ENCODE peak calls at places on chromosomes 5 and 9, in nine cellular contexts. U is T1000; C is cerebellar cortex; O is stimulated activated CD4-positive, alpha-beta T cell treated with anti-CD3 and anti-CD28 coated beads, Interleukin-2, amount 100 ng/mL, for 48 hours; G is SJSA1; Y is ovary; E is H7; M is left lung; A is sciatic nerve. P is an unnamed sample.

GRCh38 chr9:137827908-137828526 is 49.6 kb upstream of the CACNA1B start:
- DNase-seq in A (no peak), O (no peak), Y (no peak), C (no peak), G (no peak), E (peak), M (no peak), U (no peak), P (no peak)

GRCh38 chr5:115432691-115433090 is 111.9 kb downstream of the FEM1C start:
- DNase-seq in C (no peak), M (no peak), Y (no peak), E (no peak), O (no peak), A (no peak), U (no peak), G (no peak), P (no peak)

GRCh38 chr5:113093561-113093960 is 117.0 kb downstream of the DCP2 start:
- DNase-seq in Y (no peak), M (no peak), O (no peak), E (no peak), G (no peak), C (no peak), A (no peak), U (no peak), P (no peak)

GRCh38 chr5:7926296-7926695 is 57.3 kb downstream of the MTRR start:
- DNase-seq in U (peak), G (no peak), C (no peak), Y (no peak), M (no peak), E (no peak), O (no peak), A (no peak), P (no peak)

GRCh38 chr9:128838338-128838737 is 8.7 kb upstream of the SPOUT1 start:
- DNase-seq in G (no peak), E (no peak), Y (no peak), A (no peak), O (no peak), U (no peak), M (peak), C (no peak), P (no peak)

GRCh38 chr9:37339945-37340344 is 82.6 kb upstream of the GRHPR start:
- DNase-seq in U (no peak), M (no peak), O (no peak), Y (no peak), A (no peak), G (no peak), E (no peak), C (no peak), P (no peak)

GRCh38 chr9:14910178-14910805 is at the start of gene FREM1:
- DNase-seq in U (no peak), C (peak), G (peak), O (no peak), Y (peak), M (no peak), E (peak), A (peak), P (peak)

GRCh38 chr9:122498883-122499288 is 11.7 kb upstream of the OR1J2 start:
- DNase-seq in Y (no peak), A (no peak), C (peak), U (no peak), M (no peak), E (peak), O (peak), G (no peak), P (no peak)

GRCh38 chr5:34735436-34736426 is 79.6 kb downstream of the RAI14 start:
- DNase-seq in C (no peak), O (no peak), E (no peak), U (no peak), G (no peak), Y (no peak), A (no peak), M (no peak), P (no peak)

GRCh38 chr9:132404228-132404881 is 2.3 kb downstream of the TTF1 start:
- DNase-seq in G (no peak), E (no peak), A (no peak), U (no peak), M (no peak), Y (no peak), C (no peak), O (no peak), P (no peak)

GRCh38 chr5:98258939-98259338 is 514.5 kb upstream of the RGMB start:
- DNase-seq in A (no peak), Y (no peak), M (no peak), C (no peak), U (no peak), O (no peak), G (no peak), E (no peak), P (no peak)

GRCh38 chr5:73545403-73545779 is 20.0 kb downstream of the ANKRA2 start:
- DNase-seq in O (no peak), U (no peak), G (no peak), E (no peak), C (no peak), Y (no peak), A (no peak), M (no peak), P (no peak)

GRCh38 chr9:110802416-110803035 is 133.9 kb downstream of the MUSK start:
- DNase-seq in Y (no peak), G (no peak), U (no peak), A (no peak), C (no peak), O (no peak), E (no peak), M (no peak), P (no peak)

GRCh38 chr5:107330903-107331302 is 339.8 kb downstream of the EFNA5 start:
- DNase-seq in U (no peak), E (no peak), O (no peak), C (no peak), G (no peak), M (no peak), Y (no peak), A (no peak), P (no peak)

GRCh38 chr9:107942870-107943269 is 453.3 kb upstream of the KLF4 start:
- DNase-seq in M (no peak), O (no peak), G (no peak), U (no peak), E (no peak), C (no peak), Y (no peak), A (no peak), P (no peak)

GRCh38 chr5:74587895-74588294 is 52.6 kb downstream of the ENC1 start:
- DNase-seq in M (no peak), A (no peak), U (no peak), O (no peak), Y (no peak), G (no peak), E (no peak), C (no peak), P (no peak)

GRCh38 chr5:76690027-76690679 is 25.8 kb upstream of the F2R start:
- DNase-seq in C (peak), E (no peak), U (no peak), G (peak), O (no peak), A (no peak), Y (no peak), M (no peak), P (no peak)

GRCh38 chr9:16986441-16987387 is 116.2 kb upstream of the BNC2 start:
- DNase-seq in E (no peak), G (no peak), U (no peak), A (no peak), M (no peak), Y (no peak), C (no peak), O (no peak), P (no peak)

GRCh38 chr9:130311019-130311773 is 45.6 kb downstream of the HMCN2 start:
- DNase-seq in Y (no peak), O (no peak), C (no peak), U (no peak), G (no peak), E (no peak), M (peak), A (no peak), P (peak)

GRCh38 chr9:71909887-71910601 is 949 bp downstream of the ABHD17B start:
- DNase-seq in C (peak), M (peak), O (peak), G (peak), E (peak), Y (peak), U (no peak), A (peak), P (peak)

GRCh38 chr9:95230046-95230445 is 87.5 kb downstream of the FANCC start:
- DNase-seq in O (no peak), E (peak), Y (no peak), U (no peak), G (no peak), M (no peak), C (no peak), A (no peak), P (no peak)

GRCh38 chr5:172173771-172174170 is 14.3 kb downstream of the STK10 start:
- DNase-seq in U (peak), E (no peak), C (no peak), G (peak), A (no peak), Y (no peak), M (peak), O (peak), P (peak)

GRCh38 chr5:72209515-72210115 is 102.3 kb downstream of the MAP1B start:
- DNase-seq in O (no peak), A (no peak), G (no peak), C (peak), Y (no peak), M (no peak), U (peak), E (no peak), P (no peak)

GRCh38 chr5:108727639-108728565 is 19.8 kb upstream of the FER start:
- DNase-seq in G (peak), Y (peak), A (peak), C (peak), E (peak), M (peak), U (peak), O (peak), P (peak)

GRCh38 chr9:105633373-105633772 is 28.9 kb upstream of the TAL2 start:
- DNase-seq in M (no peak), O (no peak), A (no peak), U (no peak), C (no peak), E (no peak), G (no peak), Y (no peak), P (no peak)

GRCh38 chr9:94611638-94612068 is 18.0 kb upstream of the FBP2 start:
- DNase-seq in O (peak), A (no peak), G (no peak), Y (no peak), E (no peak), U (no peak), M (no peak), C (no peak), P (no peak)

GRCh38 chr5:10601246-10602030 is 37.6 kb downstream of the ANKRD33B start:
- DNase-seq in U (peak), O (no peak), G (peak), A (peak), Y (peak), C (peak), E (peak), M (no peak), P (peak)

GRCh38 chr5:171764265-171764664 is 21.4 kb upstream of the SMIM23 start:
- DNase-seq in U (no peak), O (no peak), G (no peak), C (no peak), M (no peak), E (no peak), A (no peak), Y (no peak), P (no peak)

GRCh38 chr9:86407022-86407421 is 52.8 kb upstream of the TUT7 start:
- DNase-seq in A (no peak), G (no peak), E (no peak), Y (no peak), U (no peak), O (peak), C (no peak), M (no peak), P (no peak)

GRCh38 chr9:6449645-6450044 is 36.6 kb downstream of the UHRF2 start:
- DNase-seq in U (no peak), E (no peak), A (no peak), G (no peak), O (no peak), C (no peak), M (no peak), Y (no peak), P (no peak)

GRCh38 chr9:79644601-79645000 is 72.8 kb downstream of the TLE4 start:
- DNase-seq in M (no peak), U (no peak), C (no peak), O (no peak), Y (no peak), A (no peak), E (no peak), G (no peak), P (no peak)

GRCh38 chr5:172399336-172399735 is 55.0 kb downstream of the SH3PXD2B start:
- DNase-seq in O (no peak), C (no peak), E (no peak), U (no peak), M (no peak), Y (no peak), A (no peak), G (no peak), P (no peak)

GRCh38 chr5:56507348-56507930 is 274.3 kb upstream of the ANKRD55 start:
- DNase-seq in G (no peak), M (no peak), Y (no peak), A (no peak), E (no peak), U (no peak), C (no peak), O (no peak), P (no peak)

GRCh38 chr9:127519301-127520166 is 68.2 kb downstream of the LRSAM1 start:
- DNase-seq in U (peak), E (peak), Y (peak), G (peak), C (no peak), M (peak), A (peak), O (peak), P (peak)